ENCODE peak calls at places on chromosome 18, in ten cellular contexts. L is coronary artery; H is CD8-positive, alpha-beta T cell; Y is aorta; D is lower lobe of right lung; Q is WERI-Rb-1; A is tibial artery; P is psoas muscle; R is kidney epithelial cell; F is AG10803. U is an unnamed sample.

GRCh38 chr18:13216092-13216582 is 2.4 kb upstream of the LDLRAD4 start:
- DNase-seq in F (peak), P (peak), R (peak), H (peak), L (peak), A (peak), Y (peak), Q (peak), D (peak), U (peak)

GRCh38 chr18:67425724-67426123 is 90.8 kb downstream of the DSEL start:
- DNase-seq in Y (no peak), L (no peak), D (no peak), R (peak), H (no peak), P (no peak), Q (no peak), A (no peak), F (peak), U (no peak)

GRCh38 chr18:8726963-8727730 is 21.8 kb downstream of the MTCL1 start:
- DNase-seq in A (no peak), Q (no peak), Y (no peak), L (no peak), R (no peak), D (no peak), F (no peak), P (no peak), H (no peak), U (no peak)

GRCh38 chr18:45365835-45366234 is 249.4 kb upstream of the SLC14A2 start:
- DNase-seq in D (no peak), R (no peak), Y (no peak), A (no peak), Q (no peak), H (no peak), P (no peak), L (no peak), F (peak), U (no peak)

GRCh38 chr18:80009661-80010550 is 21.5 kb upstream of the TXNL4A start:
- DNase-seq in D (no peak), L (peak), P (peak), Q (no peak), H (no peak), Y (peak), F (peak), R (no peak), A (peak), U (peak)

GRCh38 chr18:13568443-13569392 is 157.6 kb downstream of the FAM210A start:
- DNase-seq in R (no peak), Q (no peak), D (no peak), A (peak), Y (no peak), F (no peak), L (peak), P (no peak), H (no peak), U (no peak)

GRCh38 chr18:73717570-73717969 is 430.1 kb downstream of the FBXO15 start:
- DNase-seq in P (no peak), D (no peak), Y (no peak), F (peak), A (no peak), L (no peak), H (no peak), R (no peak), Q (no peak), U (no peak)

GRCh38 chr18:63180333-63180732 is 139.2 kb downstream of the BCL2 start:
- DNase-seq in D (no peak), H (no peak), F (no peak), L (no peak), P (no peak), Y (no peak), A (no peak), Q (no peak), R (no peak), U (no peak)

GRCh38 chr18:54828290-54828871 is at the start of gene RAB27B:
- DNase-seq in L (peak), P (peak), A (peak), Y (peak), F (peak), D (peak), H (peak), Q (peak), R (peak), U (peak)
- H3K4me3 ChIP-seq in L (peak), P (peak), A (peak), Y (no peak), F (peak), D (peak), H (peak), Q (no peak), R (peak), U (peak)

DNA sequence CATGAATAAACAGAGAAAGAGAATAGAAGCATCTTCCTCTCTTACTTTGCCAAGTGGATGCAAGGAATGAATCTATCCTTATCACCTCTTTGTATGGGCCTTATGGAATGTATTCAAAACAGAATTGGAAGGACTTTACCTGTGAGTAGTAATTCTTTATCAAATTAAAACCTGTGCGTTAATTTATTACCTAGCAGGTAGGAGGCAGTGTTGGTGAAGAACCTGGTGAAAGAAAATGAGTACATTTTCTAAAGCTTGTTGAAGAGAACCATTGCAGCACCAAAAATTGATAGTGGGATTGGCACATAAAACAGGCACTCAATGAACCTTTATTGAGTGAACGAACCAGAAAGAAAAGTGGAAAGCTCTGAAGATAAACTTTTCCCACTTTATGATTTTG is 1302.1 kb upstream of the CELF4 start:
- DNase-seq in Y (no peak), P (no peak), R (no peak), F (no peak), A (no peak), D (no peak), L (no peak), Q (no peak), H (no peak), U (no peak)
- H3K4me3 ChIP-seq in Y (no peak), P (no peak), R (no peak), F (no peak), A (no peak), D (no peak), L (no peak), Q (no peak), H (no peak), U (no peak)

GRCh38 chr18:57748770-57749603 is 54.1 kb downstream of the ATP8B1 start:
- DNase-seq in A (no peak), Q (no peak), Y (no peak), D (no peak), F (no peak), P (no peak), H (no peak), L (no peak), R (peak), U (no peak)
- H3K4me3 ChIP-seq in A (no peak), Q (no peak), Y (no peak), D (no peak), F (no peak), P (no peak), H (no peak), L (no peak), R (no peak), U (no peak)

GRCh38 chr18:41666251-41666650 is 288.8 kb upstream of the PIK3C3 start:
- DNase-seq in P (no peak), Y (no peak), L (no peak), F (no peak), H (no peak), D (no peak), A (no peak), Q (no peak), R (no peak), U (no peak)
- H3K4me3 ChIP-seq in P (no peak), Y (no peak), L (no peak), F (no peak), H (no peak), D (no peak), A (no peak), Q (no peak), R (no peak), U (no peak)

U was measured in dorsolateral prefrontal cortex.